ENCODE peak calls at places on chromosomes 7 and 10, in seven cellular contexts. One of them, this sample, is unnamed.

GRCh38 chr7:142933624-142934023 is at the start of gene TRPV5:
- DNase-seq in COR-L47: no peak
- DNase-seq in NCI-H748 treated with DMSO at 0.1 percent for 48 hours: no peak
- DNase-seq in amniotic stem cell: no peak
- DNase-seq in stimulated activated CD4-positive, alpha-beta T cell treated with anti-CD3 and anti-CD28 coated beads, Interleukin-1b, Interleukin-23, amount 100 ng/mL, for 24 hours: no peak
- DNase-seq in activated CD4-positive, CD25-positive, alpha-beta regulatory T cell: no peak
- DNase-seq in naive B cell: no peak
- DNase-seq in this sample: no peak

GRCh38 chr10:43395571-43396060 is 13.4 kb downstream of the HNRNPF start:
- DNase-seq in COR-L47: no peak
- DNase-seq in naive B cell: no peak
- DNase-seq in stimulated activated CD4-positive, alpha-beta T cell treated with anti-CD3 and anti-CD28 coated beads, Interleukin-1b, Interleukin-23, amount 100 ng/mL, for 24 hours: no peak
- DNase-seq in activated CD4-positive, CD25-positive, alpha-beta regulatory T cell: no peak
- DNase-seq in amniotic stem cell: no peak
- DNase-seq in NCI-H748 treated with DMSO at 0.1 percent for 48 hours: no peak
- DNase-seq in this sample: no peak

GRCh38 chr10:88512599-88512998 is 70.5 kb downstream of the RNLS start:
- DNase-seq in amniotic stem cell: no peak
- DNase-seq in activated CD4-positive, CD25-positive, alpha-beta regulatory T cell: no peak
- DNase-seq in COR-L47: no peak
- DNase-seq in naive B cell: no peak
- DNase-seq in NCI-H748 treated with DMSO at 0.1 percent for 48 hours: no peak
- DNase-seq in stimulated activated CD4-positive, alpha-beta T cell treated with anti-CD3 and anti-CD28 coated beads, Interleukin-1b, Interleukin-23, amount 100 ng/mL, for 24 hours: no peak
- DNase-seq in this sample: no peak

GRCh38 chr10:108204528-108205313 is 1040.2 kb upstream of the SORCS1 start:
- DNase-seq in amniotic stem cell: peak
- DNase-seq in naive B cell: no peak
- DNase-seq in NCI-H748 treated with DMSO at 0.1 percent for 48 hours: peak
- DNase-seq in stimulated activated CD4-positive, alpha-beta T cell treated with anti-CD3 and anti-CD28 coated beads, Interleukin-1b, Interleukin-23, amount 100 ng/mL, for 24 hours: no peak
- DNase-seq in COR-L47: no peak
- DNase-seq in activated CD4-positive, CD25-positive, alpha-beta regulatory T cell: no peak
- DNase-seq in this sample: no peak

GRCh38 chr10:96971324-96971723 is 139.2 kb downstream of the LCOR start:
- DNase-seq in COR-L47: no peak
- DNase-seq in naive B cell: no peak
- DNase-seq in NCI-H748 treated with DMSO at 0.1 percent for 48 hours: no peak
- DNase-seq in amniotic stem cell: no peak
- DNase-seq in activated CD4-positive, CD25-positive, alpha-beta regulatory T cell: no peak
- DNase-seq in stimulated activated CD4-positive, alpha-beta T cell treated with anti-CD3 and anti-CD28 coated beads, Interleukin-1b, Interleukin-23, amount 100 ng/mL, for 24 hours: no peak
- DNase-seq in this sample: no peak

GRCh38 chr7:23298141-23298851 is 843 bp upstream of the MALSU1 start:
- DNase-seq in naive B cell: no peak
- DNase-seq in amniotic stem cell: no peak
- DNase-seq in stimulated activated CD4-positive, alpha-beta T cell treated with anti-CD3 and anti-CD28 coated beads, Interleukin-1b, Interleukin-23, amount 100 ng/mL, for 24 hours: no peak
- DNase-seq in COR-L47: no peak
- DNase-seq in activated CD4-positive, CD25-positive, alpha-beta regulatory T cell: no peak
- DNase-seq in NCI-H748 treated with DMSO at 0.1 percent for 48 hours: no peak
- DNase-seq in this sample: no peak

GRCh38 chr7:134789967-134790685 is 10.7 kb downstream of the CALD1 start:
- DNase-seq in activated CD4-positive, CD25-positive, alpha-beta regulatory T cell: no peak
- DNase-seq in COR-L47: no peak
- DNase-seq in NCI-H748 treated with DMSO at 0.1 percent for 48 hours: no peak
- DNase-seq in amniotic stem cell: no peak
- DNase-seq in stimulated activated CD4-positive, alpha-beta T cell treated with anti-CD3 and anti-CD28 coated beads, Interleukin-1b, Interleukin-23, amount 100 ng/mL, for 24 hours: no peak
- DNase-seq in naive B cell: no peak
- DNase-seq in this sample: no peak

GRCh38 chr10:30759423-30759822 is 129.9 kb upstream of the LYZL2 start:
- DNase-seq in COR-L47: no peak
- DNase-seq in naive B cell: no peak
- DNase-seq in amniotic stem cell: peak
- DNase-seq in NCI-H748 treated with DMSO at 0.1 percent for 48 hours: no peak
- DNase-seq in activated CD4-positive, CD25-positive, alpha-beta regulatory T cell: no peak
- DNase-seq in stimulated activated CD4-positive, alpha-beta T cell treated with anti-CD3 and anti-CD28 coated beads, Interleukin-1b, Interleukin-23, amount 100 ng/mL, for 24 hours: no peak
- DNase-seq in this sample: no peak

GRCh38 chr10:127193125-127193524 is 3.3 kb downstream of the INSYN2A start:
- DNase-seq in amniotic stem cell: no peak
- DNase-seq in COR-L47: no peak
- DNase-seq in activated CD4-positive, CD25-positive, alpha-beta regulatory T cell: no peak
- DNase-seq in stimulated activated CD4-positive, alpha-beta T cell treated with anti-CD3 and anti-CD28 coated beads, Interleukin-1b, Interleukin-23, amount 100 ng/mL, for 24 hours: no peak
- DNase-seq in NCI-H748 treated with DMSO at 0.1 percent for 48 hours: no peak
- DNase-seq in naive B cell: no peak
- DNase-seq in this sample: no peak

GRCh38 chr10:115209133-115209532 is 116.0 kb downstream of the ATRNL1 start:
- DNase-seq in activated CD4-positive, CD25-positive, alpha-beta regulatory T cell: no peak
- DNase-seq in NCI-H748 treated with DMSO at 0.1 percent for 48 hours: no peak
- DNase-seq in COR-L47: no peak
- DNase-seq in amniotic stem cell: no peak
- DNase-seq in naive B cell: no peak
- DNase-seq in stimulated activated CD4-positive, alpha-beta T cell treated with anti-CD3 and anti-CD28 coated beads, Interleukin-1b, Interleukin-23, amount 100 ng/mL, for 24 hours: no peak
- DNase-seq in this sample: no peak

GRCh38 chr10:77582710-77583115 is 54.9 kb downstream of the KCNMA1 start:
- DNase-seq in NCI-H748 treated with DMSO at 0.1 percent for 48 hours: no peak
- DNase-seq in naive B cell: no peak
- DNase-seq in activated CD4-positive, CD25-positive, alpha-beta regulatory T cell: no peak
- DNase-seq in amniotic stem cell: peak
- DNase-seq in stimulated activated CD4-positive, alpha-beta T cell treated with anti-CD3 and anti-CD28 coated beads, Interleukin-1b, Interleukin-23, amount 100 ng/mL, for 24 hours: no peak
- DNase-seq in COR-L47: no peak
- DNase-seq in this sample: no peak

GRCh38 chr7:133789951-133790350 is 337.2 kb upstream of the LRGUK start:
- DNase-seq in NCI-H748 treated with DMSO at 0.1 percent for 48 hours: no peak
- DNase-seq in naive B cell: no peak
- DNase-seq in amniotic stem cell: no peak
- DNase-seq in activated CD4-positive, CD25-positive, alpha-beta regulatory T cell: no peak
- DNase-seq in COR-L47: no peak
- DNase-seq in stimulated activated CD4-positive, alpha-beta T cell treated with anti-CD3 and anti-CD28 coated beads, Interleukin-1b, Interleukin-23, amount 100 ng/mL, for 24 hours: no peak
- DNase-seq in this sample: peak

GRCh38 chr10:65110029-65110428 is 1588.8 kb downstream of the REEP3 start:
- DNase-seq in COR-L47: no peak
- DNase-seq in amniotic stem cell: no peak
- DNase-seq in naive B cell: no peak
- DNase-seq in NCI-H748 treated with DMSO at 0.1 percent for 48 hours: no peak
- DNase-seq in stimulated activated CD4-positive, alpha-beta T cell treated with anti-CD3 and anti-CD28 coated beads, Interleukin-1b, Interleukin-23, amount 100 ng/mL, for 24 hours: no peak
- DNase-seq in activated CD4-positive, CD25-positive, alpha-beta regulatory T cell: no peak
- DNase-seq in this sample: no peak

GRCh38 chr10:76779163-76779820 is 858.3 kb downstream of the KCNMA1 start:
- DNase-seq in NCI-H748 treated with DMSO at 0.1 percent for 48 hours: no peak
- DNase-seq in amniotic stem cell: peak
- DNase-seq in naive B cell: no peak
- DNase-seq in activated CD4-positive, CD25-positive, alpha-beta regulatory T cell: no peak
- DNase-seq in stimulated activated CD4-positive, alpha-beta T cell treated with anti-CD3 and anti-CD28 coated beads, Interleukin-1b, Interleukin-23, amount 100 ng/mL, for 24 hours: no peak
- DNase-seq in COR-L47: no peak
- DNase-seq in this sample: no peak

GRCh38 chr10:17276756-17277424 is 48.8 kb downstream of the VIM start:
- DNase-seq in stimulated activated CD4-positive, alpha-beta T cell treated with anti-CD3 and anti-CD28 coated beads, Interleukin-1b, Interleukin-23, amount 100 ng/mL, for 24 hours: no peak
- DNase-seq in NCI-H748 treated with DMSO at 0.1 percent for 48 hours: no peak
- DNase-seq in activated CD4-positive, CD25-positive, alpha-beta regulatory T cell: no peak
- DNase-seq in amniotic stem cell: no peak
- DNase-seq in COR-L47: no peak
- DNase-seq in naive B cell: no peak
- DNase-seq in this sample: no peak

GRCh38 chr7:121793716-121794115 is 79.2 kb upstream of the PTPRZ1 start:
- DNase-seq in COR-L47: no peak
- DNase-seq in stimulated activated CD4-positive, alpha-beta T cell treated with anti-CD3 and anti-CD28 coated beads, Interleukin-1b, Interleukin-23, amount 100 ng/mL, for 24 hours: no peak
- DNase-seq in amniotic stem cell: no peak
- DNase-seq in activated CD4-positive, CD25-positive, alpha-beta regulatory T cell: no peak
- DNase-seq in naive B cell: no peak
- DNase-seq in NCI-H748 treated with DMSO at 0.1 percent for 48 hours: no peak
- DNase-seq in this sample: no peak

GRCh38 chr7:125382401-125382800 is 452.8 kb upstream of the POT1 start:
- DNase-seq in naive B cell: no peak
- DNase-seq in NCI-H748 treated with DMSO at 0.1 percent for 48 hours: no peak
- DNase-seq in amniotic stem cell: no peak
- DNase-seq in stimulated activated CD4-positive, alpha-beta T cell treated with anti-CD3 and anti-CD28 coated beads, Interleukin-1b, Interleukin-23, amount 100 ng/mL, for 24 hours: no peak
- DNase-seq in activated CD4-positive, CD25-positive, alpha-beta regulatory T cell: no peak
- DNase-seq in COR-L47: no peak
- DNase-seq in this sample: no peak

GRCh38 chr7:22723171-22723601 is 3.8 kb upstream of the IL6 start:
- DNase-seq in naive B cell: peak
- DNase-seq in COR-L47: no peak
- DNase-seq in stimulated activated CD4-positive, alpha-beta T cell treated with anti-CD3 and anti-CD28 coated beads, Interleukin-1b, Interleukin-23, amount 100 ng/mL, for 24 hours: no peak
- DNase-seq in amniotic stem cell: no peak
- DNase-seq in activated CD4-positive, CD25-positive, alpha-beta regulatory T cell: no peak
- DNase-seq in NCI-H748 treated with DMSO at 0.1 percent for 48 hours: no peak
- DNase-seq in this sample: no peak

GRCh38 chr7:49852619-49853462 is 79.4 kb downstream of the VWC2 start:
- DNase-seq in amniotic stem cell: no peak
- DNase-seq in activated CD4-positive, CD25-positive, alpha-beta regulatory T cell: no peak
- DNase-seq in naive B cell: no peak
- DNase-seq in COR-L47: peak
- DNase-seq in stimulated activated CD4-positive, alpha-beta T cell treated with anti-CD3 and anti-CD28 coated beads, Interleukin-1b, Interleukin-23, amount 100 ng/mL, for 24 hours: no peak
- DNase-seq in NCI-H748 treated with DMSO at 0.1 percent for 48 hours: peak
- DNase-seq in this sample: peak

GRCh38 chr10:104416851-104417250 is 63.2 kb downstream of the CFAP58 start:
- DNase-seq in stimulated activated CD4-positive, alpha-beta T cell treated with anti-CD3 and anti-CD28 coated beads, Interleukin-1b, Interleukin-23, amount 100 ng/mL, for 24 hours: no peak
- DNase-seq in amniotic stem cell: no peak
- DNase-seq in naive B cell: no peak
- DNase-seq in COR-L47: no peak
- DNase-seq in NCI-H748 treated with DMSO at 0.1 percent for 48 hours: no peak
- DNase-seq in activated CD4-positive, CD25-positive, alpha-beta regulatory T cell: no peak
- DNase-seq in this sample: no peak

GRCh38 chr10:4352566-4352961 is 473.4 kb upstream of the AKR1E2 start:
- DNase-seq in activated CD4-positive, CD25-positive, alpha-beta regulatory T cell: no peak
- DNase-seq in stimulated activated CD4-positive, alpha-beta T cell treated with anti-CD3 and anti-CD28 coated beads, Interleukin-1b, Interleukin-23, amount 100 ng/mL, for 24 hours: no peak
- DNase-seq in COR-L47: no peak
- DNase-seq in amniotic stem cell: no peak
- DNase-seq in naive B cell: no peak
- DNase-seq in NCI-H748 treated with DMSO at 0.1 percent for 48 hours: no peak
- DNase-seq in this sample: no peak

GRCh38 chr7:16786257-16786656 is 18.5 kb downstream of the AGR2 start:
- DNase-seq in naive B cell: no peak
- DNase-seq in amniotic stem cell: no peak
- DNase-seq in COR-L47: no peak
- DNase-seq in NCI-H748 treated with DMSO at 0.1 percent for 48 hours: no peak
- DNase-seq in stimulated activated CD4-positive, alpha-beta T cell treated with anti-CD3 and anti-CD28 coated beads, Interleukin-1b, Interleukin-23, amount 100 ng/mL, for 24 hours: no peak
- DNase-seq in activated CD4-positive, CD25-positive, alpha-beta regulatory T cell: no peak
- DNase-seq in this sample: no peak

GRCh38 chr7:8261711-8262695 is at the start of gene ICA1:
- DNase-seq in stimulated activated CD4-positive, alpha-beta T cell treated with anti-CD3 and anti-CD28 coated beads, Interleukin-1b, Interleukin-23, amount 100 ng/mL, for 24 hours: peak
- DNase-seq in amniotic stem cell: no peak
- DNase-seq in naive B cell: peak
- DNase-seq in NCI-H748 treated with DMSO at 0.1 percent for 48 hours: peak
- DNase-seq in COR-L47: peak
- DNase-seq in activated CD4-positive, CD25-positive, alpha-beta regulatory T cell: no peak
- DNase-seq in this sample: peak

GRCh38 chr10:37975407-37975991 is 948 bp downstream of the ZNF25 start:
- DNase-seq in COR-L47: no peak
- DNase-seq in stimulated activated CD4-positive, alpha-beta T cell treated with anti-CD3 and anti-CD28 coated beads, Interleukin-1b, Interleukin-23, amount 100 ng/mL, for 24 hours: no peak
- DNase-seq in amniotic stem cell: peak
- DNase-seq in naive B cell: peak
- DNase-seq in NCI-H748 treated with DMSO at 0.1 percent for 48 hours: no peak
- DNase-seq in activated CD4-positive, CD25-positive, alpha-beta regulatory T cell: no peak
- DNase-seq in this sample: peak

GRCh38 chr7:7201583-7202374 is 19.4 kb downstream of the C1GALT1 start:
- DNase-seq in activated CD4-positive, CD25-positive, alpha-beta regulatory T cell: peak
- DNase-seq in COR-L47: no peak
- DNase-seq in NCI-H748 treated with DMSO at 0.1 percent for 48 hours: no peak
- DNase-seq in naive B cell: peak
- DNase-seq in stimulated activated CD4-positive, alpha-beta T cell treated with anti-CD3 and anti-CD28 coated beads, Interleukin-1b, Interleukin-23, amount 100 ng/mL, for 24 hours: no peak
- DNase-seq in amniotic stem cell: no peak
- DNase-seq in this sample: peak

GRCh38 chr10:62744136-62744535 is 60.4 kb upstream of the ADO start:
- DNase-seq in NCI-H748 treated with DMSO at 0.1 percent for 48 hours: no peak
- DNase-seq in stimulated activated CD4-positive, alpha-beta T cell treated with anti-CD3 and anti-CD28 coated beads, Interleukin-1b, Interleukin-23, amount 100 ng/mL, for 24 hours: no peak
- DNase-seq in COR-L47: no peak
- DNase-seq in amniotic stem cell: no peak
- DNase-seq in naive B cell: no peak
- DNase-seq in activated CD4-positive, CD25-positive, alpha-beta regulatory T cell: no peak
- DNase-seq in this sample: no peak